ENCODE peak calls at places on chromosomes 2 and 18, in five cellular contexts. One of them, this sample, is unnamed.

GRCh38 chr18:44939037-44939665 is 258.5 kb downstream of the SETBP1 start:
- DNase-seq in GM12878: no peak
- DNase-seq in HepG2: no peak
- DNase-seq in K562: no peak
- DNase-seq in H1: no peak
- DNase-seq in this sample: no peak

GRCh38 chr2:231455222-231455621 is 9.1 kb downstream of the NCL start:
- DNase-seq in GM12878: no peak
- DNase-seq in HepG2: no peak
- DNase-seq in K562: no peak
- DNase-seq in H1: no peak
- DNase-seq in this sample: no peak

GRCh38 chr2:70656421-70657010 is 102.9 kb upstream of the TGFA start:
- DNase-seq in GM12878: no peak
- DNase-seq in HepG2: no peak
- DNase-seq in K562: no peak
- DNase-seq in H1: no peak
- DNase-seq in this sample: no peak

GRCh38 chr2:15158532-15158931 is 402.6 kb downstream of the NBAS start:
- DNase-seq in GM12878: no peak
- DNase-seq in HepG2: no peak
- DNase-seq in K562: no peak
- DNase-seq in H1: no peak
- DNase-seq in this sample: no peak

GRCh38 chr2:31028415-31028814 is 109.8 kb downstream of the GALNT14 start:
- DNase-seq in GM12878: no peak
- DNase-seq in HepG2: no peak
- DNase-seq in K562: no peak
- DNase-seq in H1: no peak
- DNase-seq in this sample: no peak

GRCh38 chr2:43171789-43172188 is 54.6 kb downstream of the ZFP36L2 start:
- DNase-seq in GM12878: no peak
- DNase-seq in HepG2: peak; percentile 60
- DNase-seq in K562: peak; percentile 41
- DNase-seq in H1: no peak
- DNase-seq in this sample: no peak

GRCh38 chr18:73153271-73153670 is 285.5 kb upstream of the NETO1 start:
- DNase-seq in GM12878: no peak
- DNase-seq in HepG2: no peak
- DNase-seq in K562: no peak
- DNase-seq in H1: no peak
- DNase-seq in this sample: no peak

GRCh38 chr2:68185541-68186164 is 28.0 kb downstream of the PNO1 start:
- DNase-seq in GM12878: peak; percentile 28
- DNase-seq in HepG2: peak; percentile 52
- DNase-seq in K562: peak; percentile 55
- DNase-seq in H1: peak; percentile 47
- DNase-seq in this sample: peak; percentile 62

GRCh38 chr2:216777637-216778273 is 82.1 kb downstream of the TNP1 start:
- DNase-seq in GM12878: peak; percentile 27
- DNase-seq in HepG2: peak; percentile 89
- DNase-seq in K562: peak; percentile 74
- DNase-seq in H1: peak; percentile 58
- DNase-seq in this sample: peak; percentile 84

GRCh38 chr2:202009019-202009481 is 24.6 kb upstream of the FZD7 start:
- DNase-seq in GM12878: no peak
- DNase-seq in HepG2: no peak
- DNase-seq in K562: no peak
- DNase-seq in H1: no peak
- DNase-seq in this sample: no peak

GRCh38 chr2:40554665-40555294 is 102.9 kb upstream of the SLC8A1 start:
- DNase-seq in GM12878: peak; percentile 2
- DNase-seq in HepG2: peak; percentile 56
- DNase-seq in K562: peak; percentile 17
- DNase-seq in H1: peak; percentile 21
- DNase-seq in this sample: peak; percentile 27

GRCh38 chr2:164843346-164843841 is 1.8 kb upstream of the COBLL1 start:
- DNase-seq in GM12878: no peak
- DNase-seq in HepG2: peak; percentile 42
- DNase-seq in K562: no peak
- DNase-seq in H1: no peak
- DNase-seq in this sample: no peak

GRCh38 chr2:49113046-49113445 is 41.3 kb downstream of the FSHR start:
- DNase-seq in GM12878: no peak
- DNase-seq in HepG2: no peak
- DNase-seq in K562: no peak
- DNase-seq in H1: no peak
- DNase-seq in this sample: no peak

GRCh38 chr2:238947243-238947760 is 99.4 kb downstream of the TWIST2 start:
- DNase-seq in GM12878: no peak
- DNase-seq in HepG2: no peak
- DNase-seq in K562: no peak
- DNase-seq in H1: no peak
- DNase-seq in this sample: no peak

GRCh38 chr2:15311201-15311882 is 249.8 kb downstream of the NBAS start:
- DNase-seq in GM12878: peak; percentile 24
- DNase-seq in HepG2: no peak
- DNase-seq in K562: no peak
- DNase-seq in H1: no peak
- DNase-seq in this sample: no peak

GRCh38 chr2:174327958-174328308 is 6.8 kb upstream of the SP9 start:
- DNase-seq in GM12878: no peak
- DNase-seq in HepG2: no peak
- DNase-seq in K562: no peak
- DNase-seq in H1: no peak
- DNase-seq in this sample: no peak

GRCh38 chr2:36459725-36460137 is 104.2 kb downstream of the CRIM1 start:
- DNase-seq in GM12878: no peak
- DNase-seq in HepG2: peak; percentile 88
- DNase-seq in K562: no peak
- DNase-seq in H1: no peak
- DNase-seq in this sample: peak; percentile 64

GRCh38 chr2:73716518-73717250 is 20.5 kb downstream of the TPRKB start:
- DNase-seq in GM12878: no peak
- DNase-seq in HepG2: peak; percentile 73
- DNase-seq in K562: no peak
- DNase-seq in H1: no peak
- DNase-seq in this sample: no peak

GRCh38 chr2:160354677-160355076 is 138.9 kb downstream of the RBMS1 start:
- DNase-seq in GM12878: no peak
- DNase-seq in HepG2: no peak
- DNase-seq in K562: no peak
- DNase-seq in H1: no peak
- DNase-seq in this sample: no peak

GRCh38 chr2:33322099-33322498 is 154.3 kb upstream of the RASGRP3 start:
- DNase-seq in GM12878: no peak
- DNase-seq in HepG2: no peak
- DNase-seq in K562: no peak
- DNase-seq in H1: no peak
- DNase-seq in this sample: no peak

DNA sequence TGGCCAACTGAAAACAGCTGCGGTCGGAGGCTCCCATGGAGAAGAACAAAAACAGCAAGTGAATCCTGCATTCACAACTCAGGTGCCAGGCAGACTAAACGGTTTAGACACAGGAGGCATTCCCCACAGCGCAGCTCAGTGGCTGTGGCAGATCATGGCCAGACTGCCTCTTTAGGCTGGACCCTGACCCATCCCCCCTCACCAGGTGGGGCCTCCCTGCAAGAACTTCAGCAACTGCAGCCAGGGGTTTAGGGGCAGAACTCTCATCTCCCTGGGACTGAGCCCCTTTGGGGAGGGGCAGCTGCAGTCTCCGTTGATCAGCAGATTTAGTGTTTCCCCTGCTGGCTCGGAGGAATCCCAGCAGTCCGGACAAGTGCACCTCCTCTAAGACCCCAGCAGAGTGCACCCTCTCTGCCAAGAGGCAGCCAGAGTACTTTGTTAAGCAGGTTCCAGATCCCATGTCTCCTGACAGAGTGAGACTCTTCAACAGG is 346.7 kb downstream of the SS18 start:
- DNase-seq in GM12878: no peak
- DNase-seq in HepG2: no peak
- DNase-seq in K562: no peak
- DNase-seq in H1: peak; percentile 56
- DNase-seq in this sample: no peak
- TF ChIP-seq ZNF274 in GM12878: no peak
- TF ChIP-seq ZNF274 in HepG2: no peak
- TF ChIP-seq ZNF274 in K562: no peak
- TF ChIP-seq ZNF274 in H1: no peak
- TF ChIP-seq ZNF274 in this sample: no peak

GRCh38 chr2:172461591-172462392 is 34.4 kb downstream of the ITGA6 start:
- DNase-seq in GM12878: no peak
- DNase-seq in HepG2: peak; percentile 44
- DNase-seq in K562: peak; percentile 63
- DNase-seq in H1: peak; percentile 46
- DNase-seq in this sample: no peak
- TF ChIP-seq JUND in GM12878: no peak
- TF ChIP-seq JUND in HepG2: no peak
- TF ChIP-seq JUND in K562: no peak
- TF ChIP-seq JUND in H1: no peak
- TF ChIP-seq JUND in this sample: no peak

DNA sequence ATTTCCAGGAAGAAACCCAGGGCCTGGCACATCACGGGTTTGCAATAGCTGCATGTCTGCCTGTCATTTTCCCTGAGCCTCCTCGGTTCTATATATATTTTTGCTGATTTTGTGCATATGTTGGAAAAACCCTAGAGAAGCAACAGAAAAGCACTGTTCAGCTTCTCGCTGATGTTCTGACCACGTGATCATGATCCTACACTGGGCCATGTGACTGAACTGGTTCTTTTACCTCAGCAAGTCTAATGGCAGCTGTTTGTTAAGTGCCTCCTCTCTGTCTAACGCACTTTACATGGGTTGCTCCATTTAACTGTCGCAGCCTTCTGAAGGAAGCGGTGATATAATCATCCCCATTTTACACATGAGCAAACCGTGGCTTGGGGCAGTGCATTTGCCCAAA is 71.2 kb downstream of the CMPK2 start:
- DNase-seq in GM12878: no peak
- DNase-seq in HepG2: no peak
- DNase-seq in K562: no peak
- DNase-seq in H1: no peak
- DNase-seq in this sample: no peak
- TF ChIP-seq ZNF274 in GM12878: no peak
- TF ChIP-seq ZNF274 in HepG2: no peak
- TF ChIP-seq ZNF274 in K562: no peak
- TF ChIP-seq ZNF274 in H1: no peak
- TF ChIP-seq ZNF274 in this sample: no peak

DNA sequence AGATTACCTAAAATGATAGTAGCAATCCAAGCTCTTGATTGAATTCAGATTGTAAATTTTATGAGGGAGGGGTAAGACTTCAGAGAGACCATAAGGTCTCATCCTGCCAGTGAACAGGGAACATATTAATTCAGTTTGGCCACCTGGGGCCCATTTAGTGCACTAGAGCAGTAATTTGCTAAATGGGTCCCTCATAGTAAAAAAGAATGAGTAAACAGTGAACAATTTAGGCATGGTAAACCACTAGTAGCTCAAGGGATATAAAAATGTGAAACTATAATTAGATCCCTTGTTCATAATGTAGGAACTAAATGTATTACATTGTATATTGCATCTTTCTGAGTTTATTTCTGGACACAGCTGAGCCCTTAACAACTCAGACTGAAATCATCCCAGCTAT is 4.9 kb upstream of the PHLPP1 start:
- DNase-seq in GM12878: no peak
- DNase-seq in HepG2: no peak
- DNase-seq in K562: no peak
- DNase-seq in H1: no peak
- DNase-seq in this sample: no peak
- TF ChIP-seq JUND in GM12878: no peak
- TF ChIP-seq JUND in HepG2: no peak
- TF ChIP-seq JUND in K562: no peak
- TF ChIP-seq JUND in H1: no peak
- TF ChIP-seq JUND in this sample: no peak

DNA sequence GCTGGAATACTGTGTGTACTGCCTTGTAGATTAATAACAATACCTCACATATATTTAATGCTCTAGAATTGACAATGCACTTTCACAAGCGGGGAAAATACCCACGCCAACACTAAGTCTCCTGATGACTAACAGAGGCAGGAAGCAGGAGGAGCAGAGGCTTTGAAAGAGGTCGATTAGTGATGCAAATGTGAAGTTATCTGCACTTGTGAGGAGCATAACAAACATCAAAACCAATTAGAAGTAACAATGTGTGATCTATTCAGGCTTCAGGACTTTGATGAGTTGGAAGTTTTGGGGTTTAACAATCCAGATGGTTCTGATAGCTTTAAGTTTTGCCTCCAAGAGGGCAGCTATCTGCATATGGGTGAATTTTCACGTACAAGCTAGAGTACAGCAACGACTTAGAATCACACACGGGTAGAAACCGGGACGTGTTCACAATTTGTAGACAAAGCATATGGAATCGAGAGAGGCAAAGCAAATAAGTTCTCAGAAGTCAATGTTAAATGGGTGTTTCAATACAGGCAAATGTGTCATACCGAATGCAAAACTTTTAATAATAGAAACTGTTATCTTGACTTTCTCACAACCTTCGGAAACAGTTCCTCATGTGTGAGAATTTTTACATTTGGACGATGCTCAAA is 114.5 kb downstream of the METTL8 start:
- DNase-seq in GM12878: peak; percentile 98
- DNase-seq in HepG2: no peak
- DNase-seq in K562: no peak
- DNase-seq in H1: no peak
- DNase-seq in this sample: no peak
- TF ChIP-seq ZNF274 in GM12878: no peak
- TF ChIP-seq ZNF274 in HepG2: no peak
- TF ChIP-seq ZNF274 in K562: no peak
- TF ChIP-seq ZNF274 in H1: no peak
- TF ChIP-seq ZNF274 in this sample: no peak

GRCh38 chr2:86064006-86064405 is 41.7 kb downstream of the POLR1A start:
- DNase-seq in GM12878: no peak
- DNase-seq in HepG2: no peak
- DNase-seq in K562: no peak
- DNase-seq in H1: no peak
- DNase-seq in this sample: no peak
- TF ChIP-seq JUND in GM12878: no peak
- TF ChIP-seq JUND in HepG2: no peak
- TF ChIP-seq JUND in K562: no peak
- TF ChIP-seq JUND in H1: no peak
- TF ChIP-seq JUND in this sample: no peak

DNA sequence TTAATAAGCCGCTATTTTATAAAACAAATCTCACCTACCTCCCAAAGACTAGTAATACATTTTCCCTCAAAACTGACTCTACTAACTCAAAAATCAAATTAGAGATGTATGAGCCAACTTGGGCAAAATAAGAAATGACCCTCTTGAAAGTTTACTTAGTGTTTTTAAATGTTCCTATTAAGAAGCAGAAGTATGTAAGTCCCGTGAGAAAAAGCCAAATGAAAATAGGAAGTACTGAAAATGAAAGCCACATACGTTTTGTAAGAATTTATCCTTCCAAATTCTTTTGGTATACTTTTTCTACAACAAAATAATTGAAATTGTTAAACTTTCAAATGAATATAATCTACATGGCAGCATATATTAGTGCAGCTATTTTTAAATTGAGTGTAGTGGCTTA is 148.0 kb upstream of the ITGA4 start:
- DNase-seq in GM12878: no peak
- DNase-seq in HepG2: no peak
- DNase-seq in K562: no peak
- DNase-seq in H1: no peak
- DNase-seq in this sample: no peak
- TF ChIP-seq ZNF274 in GM12878: no peak
- TF ChIP-seq ZNF274 in HepG2: no peak
- TF ChIP-seq ZNF274 in K562: no peak
- TF ChIP-seq ZNF274 in H1: no peak
- TF ChIP-seq ZNF274 in this sample: no peak

GRCh38 chr2:167127135-167127534 is 238.9 kb downstream of the XIRP2 start:
- DNase-seq in GM12878: no peak
- DNase-seq in HepG2: peak; percentile 33
- DNase-seq in K562: no peak
- DNase-seq in H1: no peak
- DNase-seq in this sample: no peak
- TF ChIP-seq JUND in GM12878: no peak
- TF ChIP-seq JUND in HepG2: no peak
- TF ChIP-seq JUND in K562: no peak
- TF ChIP-seq JUND in H1: no peak
- TF ChIP-seq JUND in this sample: no peak